ENCODE peak calls at places on chromosomes 2 and 18, in ten cellular contexts. B is MCF 10A, M is GM20000, Y is omental fat pad, Z is astrocyte of the spinal cord, N is adrenal gland, P is psoas muscle, V is RWPE1, H is WERI-Rb-1, L is K562. R is an unnamed sample.

GRCh38 chr18:23779696-23780303 is 90.5 kb downstream of the LAMA3 start:
- DNase-seq in B (peak), M (no peak), Y (no peak), Z (peak), N (no peak), P (no peak), V (peak), H (no peak), L (no peak), R (no peak)

GRCh38 chr18:67600181-67600631 is 83.7 kb upstream of the DSEL start:
- DNase-seq in B (no peak), M (no peak), Y (no peak), Z (peak), N (no peak), P (no peak), V (peak), H (no peak), L (no peak), R (no peak)

GRCh38 chr2:55418512-55419235 is 982 bp downstream of the CCDC88A start:
- DNase-seq in B (peak), M (peak), Y (no peak), Z (peak), N (no peak), P (no peak), V (no peak), H (no peak), L (peak), R (no peak)

GRCh38 chr2:219471476-219472371 is 27.0 kb upstream of the GMPPA start:
- DNase-seq in B (no peak), M (no peak), Y (no peak), Z (no peak), N (no peak), P (no peak), V (no peak), H (no peak), L (no peak), R (no peak)

GRCh38 chr2:17752892-17753802 is 463 bp downstream of the SMC6 start:
- DNase-seq in B (peak), M (peak), Y (no peak), Z (peak), N (peak), P (no peak), V (peak), H (peak), L (peak), R (peak)

GRCh38 chr2:42602218-42602936 is 33.9 kb downstream of the MTA3 start:
- DNase-seq in B (no peak), M (no peak), Y (no peak), Z (no peak), N (no peak), P (no peak), V (no peak), H (no peak), L (no peak), R (no peak)

GRCh38 chr2:232659359-232659758 is 26.0 kb downstream of the EFHD1 start:
- DNase-seq in B (no peak), M (no peak), Y (no peak), Z (peak), N (no peak), P (peak), V (no peak), H (no peak), L (no peak), R (no peak)

GRCh38 chr2:63790913-63791312 is 50.8 kb upstream of the UGP2 start:
- DNase-seq in B (peak), M (no peak), Y (no peak), Z (peak), N (peak), P (no peak), V (peak), H (no peak), L (no peak), R (no peak)

GRCh38 chr2:141362311-141362710 is 768.5 kb downstream of the LRP1B start:
- DNase-seq in B (no peak), M (no peak), Y (no peak), Z (no peak), N (no peak), P (no peak), V (no peak), H (no peak), L (no peak), R (no peak)

GRCh38 chr2:102006886-102007278 is 15.1 kb downstream of the IL1R2 start:
- DNase-seq in B (no peak), M (no peak), Y (no peak), Z (no peak), N (no peak), P (no peak), V (no peak), H (no peak), L (no peak), R (no peak)

GRCh38 chr18:27605107-27605834 is 420.2 kb upstream of the CHST9 start:
- DNase-seq in B (peak), M (peak), Y (no peak), Z (peak), N (peak), P (no peak), V (peak), H (peak), L (peak), R (peak)

GRCh38 chr2:206480620-206481019 is 37.3 kb downstream of the ADAM23 start:
- DNase-seq in B (no peak), M (no peak), Y (no peak), Z (no peak), N (no peak), P (no peak), V (no peak), H (no peak), L (no peak), R (no peak)

GRCh38 chr2:43021791-43022500 is 204.5 kb downstream of the ZFP36L2 start:
- DNase-seq in B (no peak), M (no peak), Y (no peak), Z (no peak), N (no peak), P (peak), V (no peak), H (no peak), L (peak), R (no peak)

GRCh38 chr2:23988371-23988770 is 21.5 kb upstream of the MFSD2B start:
- DNase-seq in B (peak), M (no peak), Y (no peak), Z (no peak), N (no peak), P (no peak), V (peak), H (no peak), L (peak), R (no peak)

GRCh38 chr2:191645807-191646611 is 31.9 kb upstream of the NABP1 start:
- DNase-seq in B (peak), M (no peak), Y (no peak), Z (no peak), N (no peak), P (no peak), V (peak), H (no peak), L (peak), R (no peak)

GRCh38 chr18:75364512-75364911 is 63.0 kb downstream of the SMIM21 start:
- DNase-seq in B (no peak), M (no peak), Y (no peak), Z (peak), N (no peak), P (no peak), V (no peak), H (no peak), L (no peak), R (no peak)

GRCh38 chr2:166135152-166135848 is 7.5 kb upstream of the SCN1A start:
- DNase-seq in B (no peak), M (no peak), Y (no peak), Z (no peak), N (no peak), P (no peak), V (no peak), H (no peak), L (no peak), R (no peak)

GRCh38 chr2:143160732-143161707 is 31.8 kb downstream of the ARHGAP15 start:
- DNase-seq in B (no peak), M (no peak), Y (no peak), Z (no peak), N (no peak), P (no peak), V (no peak), H (no peak), L (no peak), R (no peak)

GRCh38 chr2:130336150-130336876 is 6.4 kb upstream of the IMP4 start:
- DNase-seq in B (no peak), M (no peak), Y (peak), Z (no peak), N (no peak), P (no peak), V (no peak), H (peak), L (no peak), R (no peak)

GRCh38 chr2:160214461-160215055 is 14.5 kb upstream of the ITGB6 start:
- DNase-seq in B (peak), M (no peak), Y (no peak), Z (peak), N (peak), P (peak), V (peak), H (no peak), L (no peak), R (no peak)

GRCh38 chr2:205892141-205893064 is 193.6 kb downstream of the INO80D start:
- DNase-seq in B (peak), M (no peak), Y (no peak), Z (peak), N (no peak), P (no peak), V (peak), H (no peak), L (no peak), R (peak)

GRCh38 chr18:46917808-46918600 is 602 bp downstream of the KATNAL2 start:
- DNase-seq in B (no peak), M (peak), Y (peak), Z (peak), N (peak), P (peak), V (no peak), H (no peak), L (peak), R (no peak)

GRCh38 chr2:134372141-134372540 is 118.3 kb downstream of the MGAT5 start:
- DNase-seq in B (no peak), M (no peak), Y (no peak), Z (peak), N (no peak), P (no peak), V (no peak), H (no peak), L (no peak), R (no peak)

GRCh38 chr18:79133724-79134123 is 64.5 kb downstream of the ATP9B start:
- DNase-seq in B (no peak), M (no peak), Y (no peak), Z (no peak), N (no peak), P (peak), V (no peak), H (no peak), L (no peak), R (no peak)

GRCh38 chr2:5077479-5078089 is 614.6 kb upstream of the SOX11 start:
- DNase-seq in B (peak), M (no peak), Y (no peak), Z (peak), N (no peak), P (no peak), V (no peak), H (peak), L (no peak), R (no peak)
- TF ChIP-seq CTCF in B (peak), M (no peak), Y (no peak), Z (peak), N (no peak), P (no peak), V (no peak), H (no peak), L (no peak), R (no peak)

DNA sequence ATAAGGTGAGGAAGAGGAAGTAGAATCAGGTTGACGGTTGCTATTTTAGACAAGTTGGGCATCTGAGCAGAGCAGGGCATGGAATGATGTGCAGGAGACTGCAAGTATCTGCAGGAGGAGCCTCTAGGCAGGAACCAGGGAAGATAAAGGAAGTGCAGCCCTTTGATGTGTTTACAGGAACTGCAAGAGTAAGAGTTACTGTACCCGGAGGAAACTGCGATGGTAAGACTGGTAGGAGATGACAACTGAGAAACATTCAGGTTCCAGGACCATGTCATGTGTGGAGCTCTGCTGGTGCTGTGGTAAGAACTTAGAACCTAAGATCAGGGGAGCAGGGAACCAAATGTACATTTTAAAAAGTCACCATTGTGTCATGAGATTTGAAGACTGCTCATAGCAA is 134.3 kb upstream of the STON1 start:
- DNase-seq in B (no peak), M (no peak), Y (no peak), Z (no peak), N (no peak), P (no peak), V (no peak), H (no peak), L (no peak), R (no peak)
- TF ChIP-seq CTCF in B (no peak), M (no peak), Y (no peak), Z (no peak), N (no peak), P (no peak), V (no peak), H (no peak), L (no peak), R (no peak)

GRCh38 chr2:100632021-100632420 is 69.2 kb downstream of the PDCL3 start:
- DNase-seq in B (no peak), M (no peak), Y (no peak), Z (no peak), N (no peak), P (no peak), V (no peak), H (no peak), L (no peak), R (no peak)

GRCh38 chr2:100628506-100628905 is 65.7 kb downstream of the PDCL3 start:
- DNase-seq in B (no peak), M (no peak), Y (no peak), Z (no peak), N (no peak), P (no peak), V (no peak), H (no peak), L (no peak), R (no peak)

GRCh38 chr2:100629309-100629708 is 66.5 kb downstream of the PDCL3 start:
- DNase-seq in B (no peak), M (no peak), Y (no peak), Z (no peak), N (no peak), P (no peak), V (no peak), H (no peak), L (no peak), R (no peak)

GRCh38 chr2:100630473-100630977 is 67.7 kb downstream of the PDCL3 start:
- DNase-seq in B (no peak), M (no peak), Y (no peak), Z (no peak), N (no peak), P (no peak), V (no peak), H (no peak), L (no peak), R (no peak)

DNA sequence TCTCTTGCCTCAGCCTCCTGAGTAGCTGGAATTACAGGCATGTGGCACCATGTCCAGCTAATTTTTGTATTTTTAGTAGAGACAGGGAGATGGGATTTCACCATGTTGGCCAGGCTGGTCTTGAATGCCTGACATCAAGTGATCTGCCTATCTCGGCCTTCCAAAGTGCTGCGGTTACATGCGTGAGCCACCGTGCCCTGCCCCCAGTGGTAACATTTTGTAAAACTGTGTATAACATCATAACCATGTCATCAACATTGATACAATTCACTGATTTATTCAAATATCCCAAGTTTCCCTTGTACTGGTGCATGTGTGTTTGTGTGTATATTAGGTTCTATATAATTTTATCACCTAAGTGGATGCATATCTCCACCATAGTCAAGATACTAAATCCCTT is 70.0 kb downstream of the PDCL3 start:
- DNase-seq in B (no peak), M (no peak), Y (no peak), Z (no peak), N (peak), P (no peak), V (no peak), H (no peak), L (peak), R (no peak)
- TF ChIP-seq CTCF in B (no peak), M (no peak), Y (no peak), Z (no peak), N (no peak), P (no peak), V (no peak), H (no peak), L (peak), R (no peak)

GRCh38 chr2:66445076-66445724 is 10.3 kb downstream of the MEIS1 start:
- DNase-seq in B (no peak), M (no peak), Y (no peak), Z (peak), N (peak), P (peak), V (no peak), H (no peak), L (no peak), R (no peak)
- TF ChIP-seq CTCF in B (no peak), M (no peak), Y (no peak), Z (peak), N (peak), P (no peak), V (no peak), H (no peak), L (no peak), R (no peak)

GRCh38 chr2:240594511-240595380 is 8.2 kb downstream of the CAPN10 start:
- DNase-seq in B (no peak), M (no peak), Y (no peak), Z (no peak), N (peak), P (peak), V (no peak), H (no peak), L (no peak), R (peak)

GRCh38 chr2:240596491-240596931 is 10.0 kb downstream of the CAPN10 start:
- DNase-seq in B (no peak), M (no peak), Y (no peak), Z (no peak), N (peak), P (peak), V (no peak), H (peak), L (no peak), R (peak)

GRCh38 chr2:240597054-240597418 is 10.5 kb downstream of the CAPN10 start:
- DNase-seq in B (no peak), M (no peak), Y (no peak), Z (no peak), N (peak), P (peak), V (no peak), H (peak), L (no peak), R (no peak)

GRCh38 chr2:240596080-240596460 is 9.5 kb downstream of the CAPN10 start:
- DNase-seq in B (no peak), M (no peak), Y (no peak), Z (no peak), N (peak), P (no peak), V (no peak), H (peak), L (no peak), R (no peak)

GRCh38 chr2:240595381-240596079 is 9.0 kb downstream of the CAPN10 start:
- DNase-seq in B (no peak), M (peak), Y (no peak), Z (no peak), N (peak), P (peak), V (no peak), H (peak), L (peak), R (no peak)
- TF ChIP-seq CTCF in B (peak), M (no peak), Y (no peak), Z (peak), N (no peak), P (no peak), V (no peak), H (peak), L (peak), R (no peak)

GRCh38 chr18:36572135-36572856 is 256.5 kb downstream of the TPGS2 start:
- DNase-seq in B (peak), M (peak), Y (no peak), Z (peak), N (peak), P (no peak), V (peak), H (peak), L (peak), R (no peak)
- TF ChIP-seq CTCF in B (peak), M (peak), Y (no peak), Z (peak), N (peak), P (peak), V (peak), H (peak), L (peak), R (no peak)

GRCh38 chr18:37381554-37381953 is 184.0 kb downstream of the CELF4 start:
- DNase-seq in B (no peak), M (no peak), Y (no peak), Z (no peak), N (no peak), P (no peak), V (no peak), H (no peak), L (no peak), R (no peak)
- TF ChIP-seq CTCF in B (no peak), M (no peak), Y (no peak), Z (no peak), N (no peak), P (no peak), V (no peak), H (no peak), L (peak), R (no peak)

GRCh38 chr2:96869281-96869823 is 528 bp downstream of the SEMA4C start:
- DNase-seq in B (peak), M (no peak), Y (no peak), Z (peak), N (peak), P (peak), V (peak), H (peak), L (peak), R (peak)
- TF ChIP-seq CTCF in B (peak), M (no peak), Y (no peak), Z (no peak), N (peak), P (peak), V (peak), H (no peak), L (no peak), R (no peak)